ENCODE peak calls at places on chromosomes 6 and 20, in seven cellular contexts. J is astrocyte; E is effector CD4-positive, alpha-beta T cell; Q is activated effector memory CD4-positive, alpha-beta T cell treated with Interleukin-2 at 50 U/mL for 16 hours; T is AG08395; Z is anterior cingulate cortex; O is activated CD8-positive, alpha-beta T cell treated with anti-CD3 and anti-CD28 coated beads, Interleukin-2, amount 10 ng/mL, durations not matched to agents 7 days and 5 days. U is an unnamed sample.

GRCh38 chr20:62156592-62157386 is 13.2 kb downstream of the SS18L1 start:
- DNase-seq in J (no peak), E (peak), Q (peak), T (peak), Z (peak), O (peak), U (peak)

GRCh38 chr6:111925296-111925695 is 52.0 kb upstream of the FYN start:
- DNase-seq in J (peak), E (no peak), Q (no peak), T (peak), Z (no peak), O (peak), U (peak)

GRCh38 chr6:53210821-53211220 is 62.2 kb upstream of the GCM1 start:
- DNase-seq in J (no peak), E (no peak), Q (no peak), T (no peak), Z (no peak), O (no peak), U (no peak)

GRCh38 chr20:15236812-15237211 is 899.4 kb upstream of the FLRT3 start:
- DNase-seq in J (peak), E (no peak), Q (no peak), T (peak), Z (no peak), O (no peak), U (peak)

GRCh38 chr6:90319044-90319443 is 22.4 kb upstream of the BACH2 start:
- DNase-seq in J (peak), E (no peak), Q (no peak), T (peak), Z (no peak), O (no peak), U (peak)

GRCh38 chr20:4812641-4813075 is 90.9 kb downstream of the PRND start:
- DNase-seq in J (no peak), E (no peak), Q (no peak), T (no peak), Z (no peak), O (peak), U (no peak)

GRCh38 chr20:62602550-62602949 is 39.8 kb upstream of the SLCO4A1 start:
- DNase-seq in J (no peak), E (no peak), Q (peak), T (no peak), Z (no peak), O (peak), U (no peak)

GRCh38 chr20:63628246-63628975 is 1.5 kb upstream of the GMEB2 start:
- DNase-seq in J (peak), E (no peak), Q (peak), T (peak), Z (no peak), O (peak), U (peak)

GRCh38 chr6:43916924-43917877 is 147.2 kb downstream of the VEGFA start:
- DNase-seq in J (no peak), E (no peak), Q (no peak), T (peak), Z (no peak), O (no peak), U (peak)

GRCh38 chr6:70396796-70397729 is 16.2 kb upstream of the FAM135A start:
- DNase-seq in J (no peak), E (no peak), Q (no peak), T (no peak), Z (no peak), O (no peak), U (peak)

GRCh38 chr6:15026832-15027231 is 219.0 kb upstream of the JARID2 start:
- DNase-seq in J (peak), E (no peak), Q (no peak), T (no peak), Z (no peak), O (no peak), U (peak)

GRCh38 chr6:137412562-137412961 is 81.6 kb downstream of the OLIG3 start:
- DNase-seq in J (no peak), E (no peak), Q (no peak), T (no peak), Z (no peak), O (no peak), U (no peak)

GRCh38 chr20:5001174-5002076 is at the start of gene SLC23A2:
- DNase-seq in J (peak), E (peak), Q (peak), T (peak), Z (peak), O (peak), U (peak)

GRCh38 chr20:38434310-38434741 is 802 bp downstream of the SNHG17 start:
- DNase-seq in J (no peak), E (no peak), Q (peak), T (no peak), Z (no peak), O (peak), U (peak)

GRCh38 chr6:108677894-108678293 is 117.2 kb downstream of the FOXO3 start:
- DNase-seq in J (no peak), E (no peak), Q (no peak), T (no peak), Z (no peak), O (no peak), U (no peak)

GRCh38 chr6:151313060-151313459 is 73.3 kb downstream of the AKAP12 start:
- DNase-seq in J (no peak), E (no peak), Q (no peak), T (no peak), Z (no peak), O (no peak), U (no peak)

GRCh38 chr6:89375902-89376301 is 23.4 kb upstream of the UBE2J1 start:
- DNase-seq in J (no peak), E (no peak), Q (no peak), T (no peak), Z (no peak), O (no peak), U (no peak)

GRCh38 chr20:4722993-4723392 is 1.3 kb downstream of the PRND start:
- DNase-seq in J (no peak), E (no peak), Q (no peak), T (no peak), Z (no peak), O (no peak), U (no peak)

GRCh38 chr20:64037498-64038213 is 1.7 kb downstream of the C20orf204 start:
- DNase-seq in J (no peak), E (no peak), Q (no peak), T (no peak), Z (no peak), O (peak), U (no peak)

GRCh38 chr6:158175111-158175510 is 7.0 kb downstream of the GTF2H5 start:
- DNase-seq in J (no peak), E (no peak), Q (no peak), T (no peak), Z (no peak), O (no peak), U (no peak)

GRCh38 chr20:59994697-59995122 is 36.5 kb downstream of the CDH26 start:
- DNase-seq in J (no peak), E (no peak), Q (no peak), T (no peak), Z (no peak), O (peak), U (peak)

GRCh38 chr6:143746202-143747119 is 68.7 kb downstream of the PHACTR2 start:
- DNase-seq in J (no peak), E (no peak), Q (no peak), T (no peak), Z (no peak), O (no peak), U (peak)

GRCh38 chr6:119896806-119897205 is 547.2 kb upstream of the MAN1A1 start:
- DNase-seq in J (no peak), E (no peak), Q (no peak), T (no peak), Z (no peak), O (no peak), U (no peak)

GRCh38 chr6:17714879-17715860 is 8.4 kb upstream of the NUP153 start:
- DNase-seq in J (peak), E (no peak), Q (no peak), T (peak), Z (no peak), O (peak), U (peak)

GRCh38 chr20:61285691-61286090 is 33.6 kb downstream of the CDH4 start:
- DNase-seq in J (no peak), E (no peak), Q (no peak), T (no peak), Z (no peak), O (no peak), U (no peak)

GRCh38 chr6:137230547-137230946 is 11.4 kb upstream of the IFNGR1 start:
- DNase-seq in J (no peak), E (no peak), Q (no peak), T (no peak), Z (no peak), O (no peak), U (no peak)

GRCh38 chr6:63263456-63263855 is 52.2 kb downstream of the FKBP1C start:
- DNase-seq in J (no peak), E (no peak), Q (no peak), T (no peak), Z (no peak), O (no peak), U (no peak)

GRCh38 chr6:139536751-139537617 is 162.5 kb upstream of the CITED2 start:
- DNase-seq in J (no peak), E (no peak), Q (no peak), T (no peak), Z (no peak), O (no peak), U (no peak)

GRCh38 chr6:150004783-150005717 is 20.3 kb downstream of the RAET1L start:
- DNase-seq in J (peak), E (peak), Q (peak), T (peak), Z (peak), O (peak), U (peak)

GRCh38 chr6:160348209-160348551 is at the start of gene SLC22A3:
- DNase-seq in J (no peak), E (no peak), Q (no peak), T (no peak), Z (no peak), O (no peak), U (no peak)

GRCh38 chr6:160163912-160164311 is 42.3 kb downstream of the SLC22A1 start:
- DNase-seq in J (no peak), E (no peak), Q (no peak), T (no peak), Z (no peak), O (no peak), U (no peak)

GRCh38 chr6:131660195-131660594 is 23.1 kb downstream of the ENPP3 start:
- DNase-seq in J (peak), E (no peak), Q (no peak), T (peak), Z (no peak), O (no peak), U (peak)

GRCh38 chr20:64001607-64002011 is 20.7 kb downstream of the PRPF6 start:
- DNase-seq in J (peak), E (no peak), Q (no peak), T (no peak), Z (no peak), O (no peak), U (peak)

GRCh38 chr20:22063753-22064152 is 358.3 kb downstream of the PAX1 start:
- DNase-seq in J (no peak), E (no peak), Q (no peak), T (no peak), Z (no peak), O (no peak), U (no peak)

GRCh38 chr6:113564401-113565161 is 292.6 kb upstream of the MARCKS start:
- DNase-seq in J (peak), E (no peak), Q (no peak), T (peak), Z (peak), O (no peak), U (peak)

GRCh38 chr20:37991506-37992302 is 41.6 kb downstream of the TTI1 start:
- DNase-seq in J (no peak), E (no peak), Q (no peak), T (no peak), Z (no peak), O (no peak), U (no peak)

GRCh38 chr20:19735446-19735845 is 22.6 kb upstream of the RIN2 start:
- DNase-seq in J (peak), E (no peak), Q (no peak), T (peak), Z (no peak), O (no peak), U (peak)

GRCh38 chr6:3270258-3270657 is 11.5 kb downstream of the PSMG4 start:
- DNase-seq in J (no peak), E (no peak), Q (no peak), T (no peak), Z (no peak), O (no peak), U (no peak)

U was measured in fibroblast of lung.